ENCODE peak calls at places on chromosomes 2 and 18, in ten cellular contexts. V, Y, Q, E, F, U, S, X, O and W are unnamed samples.

GRCh38 chr2:229922449-229923386 is at the start of gene FBXO36:
- DNase-seq in V (peak; percentile 80), Y (peak; percentile 82), Q (peak; percentile 76), E (peak; percentile 84), F (peak; percentile 94), U (peak; percentile 63), S (peak; percentile 88), X (peak; percentile 90), O (peak; percentile 80), W (no peak)

GRCh38 chr2:213080969-213081617 is 70.3 kb downstream of the IKZF2 start:
- DNase-seq in V (no peak), Y (no peak), Q (no peak), E (no peak), F (no peak), U (no peak), S (peak; percentile 6), X (no peak), O (no peak), W (no peak)

GRCh38 chr18:60656563-60656962 is 284.0 kb upstream of the MC4R start:
- DNase-seq in V (no peak), Y (no peak), Q (no peak), E (no peak), F (no peak), U (no peak), S (no peak), X (no peak), O (no peak), W (no peak)

GRCh38 chr2:222848862-222849261 is 12.0 kb upstream of the ACSL3 start:
- DNase-seq in V (no peak), Y (no peak), Q (no peak), E (no peak), F (no peak), U (no peak), S (no peak), X (no peak), O (no peak), W (no peak)

GRCh38 chr2:59585657-59586056 is 967.8 kb downstream of the BCL11A start:
- DNase-seq in V (no peak), Y (no peak), Q (no peak), E (no peak), F (no peak), U (no peak), S (no peak), X (no peak), O (no peak), W (no peak)

GRCh38 chr2:26561918-26562810 is 79.0 kb downstream of the CIB4 start:
- DNase-seq in V (peak; percentile 53), Y (no peak), Q (peak; percentile 54), E (no peak), F (no peak), U (no peak), S (peak; percentile 88), X (peak; percentile 18), O (peak; percentile 45), W (no peak)

GRCh38 chr2:29213871-29214341 is 98.7 kb downstream of the CLIP4 start:
- DNase-seq in V (peak; percentile 60), Y (no peak), Q (no peak), E (no peak), F (no peak), U (no peak), S (no peak), X (no peak), O (no peak), W (no peak)

GRCh38 chr2:171923206-171923605 is 945 bp downstream of the HAT1 start:
- DNase-seq in V (peak; percentile 64), Y (no peak), Q (peak; percentile 7), E (no peak), F (no peak), U (peak; percentile 53), S (no peak), X (no peak), O (peak; percentile 3), W (no peak)

GRCh38 chr2:170771049-170771937 is 1.1 kb downstream of the ERICH2 start:
- DNase-seq in V (peak; percentile 39), Y (no peak), Q (no peak), E (no peak), F (no peak), U (peak; percentile 21), S (peak; percentile 44), X (no peak), O (peak; percentile 7), W (peak; percentile 28)

GRCh38 chr2:118530976-118531375 is 316.5 kb downstream of the EN1 start:
- DNase-seq in V (no peak), Y (no peak), Q (no peak), E (no peak), F (no peak), U (no peak), S (no peak), X (no peak), O (peak; percentile 4), W (no peak)

GRCh38 chr2:173027181-173028128 is 48.2 kb upstream of the MAP3K20 start:
- DNase-seq in V (peak; percentile 73), Y (peak; percentile 50), Q (peak; percentile 80), E (peak; percentile 57), F (no peak), U (peak; percentile 94), S (peak; percentile 54), X (peak; percentile 69), O (peak; percentile 83), W (peak; percentile 52)

GRCh38 chr2:205407984-205408383 is 274.3 kb upstream of the NRP2 start:
- DNase-seq in V (peak; percentile 20), Y (no peak), Q (no peak), E (no peak), F (no peak), U (peak; percentile 84), S (no peak), X (no peak), O (no peak), W (no peak)

GRCh38 chr2:241617431-241618154 is 19.4 kb downstream of the THAP4 start:
- DNase-seq in V (no peak), Y (peak; percentile 19), Q (no peak), E (no peak), F (no peak), U (no peak), S (peak; percentile 15), X (no peak), O (no peak), W (peak; percentile 62)

GRCh38 chr2:241191101-241191500 is 2.6 kb downstream of the ANO7 start:
- DNase-seq in V (no peak), Y (no peak), Q (no peak), E (no peak), F (no peak), U (no peak), S (peak; percentile 77), X (no peak), O (no peak), W (no peak)

GRCh38 chr2:201440182-201440581 is 11.1 kb downstream of the TRAK2 start:
- DNase-seq in V (no peak), Y (no peak), Q (no peak), E (no peak), F (no peak), U (no peak), S (no peak), X (no peak), O (peak; percentile 52), W (no peak)

GRCh38 chr2:127545796-127546195 is 10.3 kb downstream of the MYO7B start:
- DNase-seq in V (no peak), Y (no peak), Q (no peak), E (no peak), F (no peak), U (no peak), S (no peak), X (no peak), O (no peak), W (no peak)

GRCh38 chr2:15655123-15655887 is 63.6 kb downstream of the DDX1 start:
- DNase-seq in V (no peak), Y (no peak), Q (no peak), E (no peak), F (no peak), U (no peak), S (no peak), X (no peak), O (no peak), W (no peak)

GRCh38 chr2:36572054-36572751 is 25.8 kb downstream of the FEZ2 start:
- DNase-seq in V (peak; percentile 36), Y (no peak), Q (no peak), E (no peak), F (no peak), U (no peak), S (no peak), X (no peak), O (no peak), W (no peak)

GRCh38 chr2:174997110-174997509 is 8.1 kb downstream of the CHN1 start:
- DNase-seq in V (no peak), Y (no peak), Q (peak; percentile 52), E (no peak), F (no peak), U (peak; percentile 28), S (no peak), X (no peak), O (no peak), W (no peak)

GRCh38 chr2:226911932-226912331 is 76.1 kb downstream of the RHBDD1 start:
- DNase-seq in V (peak; percentile 76), Y (no peak), Q (no peak), E (no peak), F (no peak), U (peak; percentile 88), S (no peak), X (no peak), O (no peak), W (no peak)

GRCh38 chr2:73130790-73131189 is 18.0 kb upstream of the RAB11FIP5 start:
- DNase-seq in V (no peak), Y (no peak), Q (no peak), E (no peak), F (no peak), U (no peak), S (no peak), X (no peak), O (no peak), W (no peak)

GRCh38 chr2:2623939-2624338 is 292.9 kb upstream of the MYT1L start:
- DNase-seq in V (no peak), Y (no peak), Q (no peak), E (no peak), F (no peak), U (no peak), S (no peak), X (no peak), O (no peak), W (no peak)

GRCh38 chr2:143241403-143242088 is 112.3 kb downstream of the ARHGAP15 start:
- DNase-seq in V (no peak), Y (no peak), Q (no peak), E (no peak), F (no peak), U (no peak), S (no peak), X (no peak), O (no peak), W (no peak)

GRCh38 chr2:54557211-54557600 is 101.1 kb downstream of the SPTBN1 start:
- DNase-seq in V (no peak), Y (no peak), Q (no peak), E (no peak), F (no peak), U (no peak), S (no peak), X (no peak), O (no peak), W (no peak)

GRCh38 chr2:177232098-177232704 is 19.6 kb downstream of the HNRNPA3 start:
- DNase-seq in V (no peak), Y (no peak), Q (no peak), E (no peak), F (no peak), U (no peak), S (no peak), X (no peak), O (no peak), W (no peak)

GRCh38 chr2:37585295-37585908 is 86.0 kb downstream of the CDC42EP3 start:
- DNase-seq in V (no peak), Y (no peak), Q (no peak), E (no peak), F (no peak), U (peak; percentile 87), S (peak; percentile 58), X (peak; percentile 43), O (no peak), W (no peak)

GRCh38 chr18:47422524-47422923 is 171.1 kb upstream of the SKOR2 start:
- DNase-seq in V (peak; percentile 27), Y (no peak), Q (no peak), E (no peak), F (no peak), U (no peak), S (no peak), X (no peak), O (no peak), W (no peak)

GRCh38 chr18:13791181-13791580 is 32.8 kb upstream of the MC5R start:
- DNase-seq in V (no peak), Y (no peak), Q (peak; percentile 58), E (no peak), F (no peak), U (peak; percentile 17), S (no peak), X (no peak), O (no peak), W (no peak)